ENCODE peak calls at places on chromosome 22, in nine cellular contexts. One of them, this sample, is unnamed.

GRCh38 chr22:38109391-38110000 is 988 bp downstream of the BAIAP2L2 start:
- DNase-seq in NB4: no peak
- DNase-seq in sigmoid colon: no peak
- DNase-seq in choroid plexus epithelial cell: no peak
- DNase-seq in CD8-positive, alpha-beta T cell: no peak
- DNase-seq in osteocyte: no peak
- DNase-seq in B cell: no peak
- DNase-seq in cardiac muscle cell: no peak
- DNase-seq in type B pancreatic cell: peak
- DNase-seq in this sample: no peak

GRCh38 chr22:46031066-46031465 is 54.1 kb upstream of the WNT7B start:
- DNase-seq in NB4: no peak
- DNase-seq in sigmoid colon: peak
- DNase-seq in choroid plexus epithelial cell: no peak
- DNase-seq in CD8-positive, alpha-beta T cell: no peak
- DNase-seq in osteocyte: no peak
- DNase-seq in B cell: no peak
- DNase-seq in cardiac muscle cell: no peak
- DNase-seq in type B pancreatic cell: no peak
- DNase-seq in this sample: no peak

GRCh38 chr22:35467788-35468187 is 67.8 kb downstream of the MCM5 start:
- DNase-seq in NB4: no peak
- DNase-seq in sigmoid colon: peak
- DNase-seq in choroid plexus epithelial cell: peak
- DNase-seq in CD8-positive, alpha-beta T cell: no peak
- DNase-seq in osteocyte: no peak
- DNase-seq in B cell: no peak
- DNase-seq in cardiac muscle cell: peak
- DNase-seq in type B pancreatic cell: no peak
- DNase-seq in this sample: no peak

GRCh38 chr22:12613199-12613598 is 2914.8 kb upstream of the OR11H1 start:
- DNase-seq in NB4: no peak
- DNase-seq in sigmoid colon: no peak
- DNase-seq in choroid plexus epithelial cell: no peak
- DNase-seq in CD8-positive, alpha-beta T cell: no peak
- DNase-seq in osteocyte: no peak
- DNase-seq in B cell: no peak
- DNase-seq in cardiac muscle cell: no peak
- DNase-seq in type B pancreatic cell: no peak
- DNase-seq in this sample: no peak

GRCh38 chr22:33882991-33883390 is 37.3 kb downstream of the LARGE1 start:
- DNase-seq in NB4: peak
- DNase-seq in sigmoid colon: no peak
- DNase-seq in choroid plexus epithelial cell: no peak
- DNase-seq in CD8-positive, alpha-beta T cell: no peak
- DNase-seq in osteocyte: no peak
- DNase-seq in B cell: no peak
- DNase-seq in cardiac muscle cell: no peak
- DNase-seq in type B pancreatic cell: no peak
- DNase-seq in this sample: no peak

GRCh38 chr22:45338795-45339194 is 29.1 kb downstream of the FAM118A start:
- DNase-seq in NB4: no peak
- DNase-seq in sigmoid colon: no peak
- DNase-seq in choroid plexus epithelial cell: no peak
- DNase-seq in CD8-positive, alpha-beta T cell: no peak
- DNase-seq in osteocyte: no peak
- DNase-seq in B cell: no peak
- DNase-seq in cardiac muscle cell: no peak
- DNase-seq in type B pancreatic cell: no peak
- DNase-seq in this sample: no peak

GRCh38 chr22:28188480-28188879 is 269.4 kb upstream of the PITPNB start:
- DNase-seq in NB4: no peak
- DNase-seq in sigmoid colon: no peak
- DNase-seq in choroid plexus epithelial cell: no peak
- DNase-seq in CD8-positive, alpha-beta T cell: no peak
- DNase-seq in osteocyte: no peak
- DNase-seq in B cell: no peak
- DNase-seq in cardiac muscle cell: no peak
- DNase-seq in type B pancreatic cell: no peak
- DNase-seq in this sample: no peak

GRCh38 chr22:37012262-37012904 is 6.9 kb downstream of the TST start:
- DNase-seq in NB4: no peak
- DNase-seq in sigmoid colon: no peak
- DNase-seq in choroid plexus epithelial cell: no peak
- DNase-seq in CD8-positive, alpha-beta T cell: no peak
- DNase-seq in osteocyte: no peak
- DNase-seq in B cell: no peak
- DNase-seq in cardiac muscle cell: no peak
- DNase-seq in type B pancreatic cell: no peak
- DNase-seq in this sample: no peak

GRCh38 chr22:28978158-28978557 is 83.5 kb downstream of the C22orf31 start:
- DNase-seq in NB4: peak
- DNase-seq in sigmoid colon: no peak
- DNase-seq in choroid plexus epithelial cell: peak
- DNase-seq in CD8-positive, alpha-beta T cell: no peak
- DNase-seq in osteocyte: no peak
- DNase-seq in B cell: no peak
- DNase-seq in cardiac muscle cell: peak
- DNase-seq in type B pancreatic cell: no peak
- DNase-seq in this sample: no peak

GRCh38 chr22:19292262-19293230 is 1.0 kb upstream of the CLTCL1 start:
- DNase-seq in NB4: peak
- DNase-seq in sigmoid colon: no peak
- DNase-seq in choroid plexus epithelial cell: no peak
- DNase-seq in CD8-positive, alpha-beta T cell: no peak
- DNase-seq in osteocyte: peak
- DNase-seq in B cell: no peak
- DNase-seq in cardiac muscle cell: peak
- DNase-seq in type B pancreatic cell: peak
- DNase-seq in this sample: no peak

GRCh38 chr22:36077261-36077660 is 48.6 kb upstream of the RBFOX2 start:
- DNase-seq in NB4: no peak
- DNase-seq in sigmoid colon: no peak
- DNase-seq in choroid plexus epithelial cell: no peak
- DNase-seq in CD8-positive, alpha-beta T cell: no peak
- DNase-seq in osteocyte: no peak
- DNase-seq in B cell: no peak
- DNase-seq in cardiac muscle cell: no peak
- DNase-seq in type B pancreatic cell: no peak
- DNase-seq in this sample: no peak

GRCh38 chr22:32868928-32869327 is 67.4 kb downstream of the TIMP3 start:
- DNase-seq in NB4: peak
- DNase-seq in sigmoid colon: no peak
- DNase-seq in choroid plexus epithelial cell: no peak
- DNase-seq in CD8-positive, alpha-beta T cell: no peak
- DNase-seq in osteocyte: no peak
- DNase-seq in B cell: no peak
- DNase-seq in cardiac muscle cell: no peak
- DNase-seq in type B pancreatic cell: no peak
- DNase-seq in this sample: no peak

GRCh38 chr22:37330200-37331033 is 48.1 kb downstream of the CYTH4 start:
- DNase-seq in NB4: peak
- DNase-seq in sigmoid colon: no peak
- DNase-seq in choroid plexus epithelial cell: peak
- DNase-seq in CD8-positive, alpha-beta T cell: no peak
- DNase-seq in osteocyte: no peak
- DNase-seq in B cell: no peak
- DNase-seq in cardiac muscle cell: peak
- DNase-seq in type B pancreatic cell: no peak
- DNase-seq in this sample: peak

GRCh38 chr22:36573815-36574350 is 44.9 kb upstream of the EIF3D start:
- DNase-seq in NB4: no peak
- DNase-seq in sigmoid colon: no peak
- DNase-seq in choroid plexus epithelial cell: no peak
- DNase-seq in CD8-positive, alpha-beta T cell: no peak
- DNase-seq in osteocyte: no peak
- DNase-seq in B cell: no peak
- DNase-seq in cardiac muscle cell: no peak
- DNase-seq in type B pancreatic cell: no peak
- DNase-seq in this sample: no peak

GRCh38 chr22:29095459-29095858 is 22.6 kb downstream of the KREMEN1 start:
- DNase-seq in NB4: no peak
- DNase-seq in sigmoid colon: no peak
- DNase-seq in choroid plexus epithelial cell: no peak
- DNase-seq in CD8-positive, alpha-beta T cell: no peak
- DNase-seq in osteocyte: no peak
- DNase-seq in B cell: no peak
- DNase-seq in cardiac muscle cell: no peak
- DNase-seq in type B pancreatic cell: no peak
- DNase-seq in this sample: no peak

GRCh38 chr22:32518848-32519247 is 44.2 kb downstream of the FBXO7 start:
- DNase-seq in NB4: peak
- DNase-seq in sigmoid colon: no peak
- DNase-seq in choroid plexus epithelial cell: no peak
- DNase-seq in CD8-positive, alpha-beta T cell: no peak
- DNase-seq in osteocyte: no peak
- DNase-seq in B cell: no peak
- DNase-seq in cardiac muscle cell: no peak
- DNase-seq in type B pancreatic cell: no peak
- DNase-seq in this sample: no peak

GRCh38 chr22:43884600-43885318 is 7.1 kb downstream of the PNPLA5 start:
- DNase-seq in NB4: peak
- DNase-seq in sigmoid colon: peak
- DNase-seq in choroid plexus epithelial cell: peak
- DNase-seq in CD8-positive, alpha-beta T cell: peak
- DNase-seq in osteocyte: no peak
- DNase-seq in B cell: peak
- DNase-seq in cardiac muscle cell: peak
- DNase-seq in type B pancreatic cell: no peak
- DNase-seq in this sample: peak

GRCh38 chr22:20931126-20931654 is 14.0 kb downstream of the CRKL start:
- DNase-seq in NB4: no peak
- DNase-seq in sigmoid colon: no peak
- DNase-seq in choroid plexus epithelial cell: no peak
- DNase-seq in CD8-positive, alpha-beta T cell: no peak
- DNase-seq in osteocyte: no peak
- DNase-seq in B cell: no peak
- DNase-seq in cardiac muscle cell: no peak
- DNase-seq in type B pancreatic cell: no peak
- DNase-seq in this sample: no peak
- TF ChIP-seq CTCF in NB4: no peak
- TF ChIP-seq CTCF in sigmoid colon: no peak
- TF ChIP-seq CTCF in choroid plexus epithelial cell: no peak
- TF ChIP-seq CTCF in CD8-positive, alpha-beta T cell: no peak
- TF ChIP-seq CTCF in osteocyte: no peak
- TF ChIP-seq CTCF in B cell: no peak
- TF ChIP-seq CTCF in cardiac muscle cell: no peak
- TF ChIP-seq CTCF in type B pancreatic cell: no peak
- TF ChIP-seq CTCF in this sample: no peak

DNA sequence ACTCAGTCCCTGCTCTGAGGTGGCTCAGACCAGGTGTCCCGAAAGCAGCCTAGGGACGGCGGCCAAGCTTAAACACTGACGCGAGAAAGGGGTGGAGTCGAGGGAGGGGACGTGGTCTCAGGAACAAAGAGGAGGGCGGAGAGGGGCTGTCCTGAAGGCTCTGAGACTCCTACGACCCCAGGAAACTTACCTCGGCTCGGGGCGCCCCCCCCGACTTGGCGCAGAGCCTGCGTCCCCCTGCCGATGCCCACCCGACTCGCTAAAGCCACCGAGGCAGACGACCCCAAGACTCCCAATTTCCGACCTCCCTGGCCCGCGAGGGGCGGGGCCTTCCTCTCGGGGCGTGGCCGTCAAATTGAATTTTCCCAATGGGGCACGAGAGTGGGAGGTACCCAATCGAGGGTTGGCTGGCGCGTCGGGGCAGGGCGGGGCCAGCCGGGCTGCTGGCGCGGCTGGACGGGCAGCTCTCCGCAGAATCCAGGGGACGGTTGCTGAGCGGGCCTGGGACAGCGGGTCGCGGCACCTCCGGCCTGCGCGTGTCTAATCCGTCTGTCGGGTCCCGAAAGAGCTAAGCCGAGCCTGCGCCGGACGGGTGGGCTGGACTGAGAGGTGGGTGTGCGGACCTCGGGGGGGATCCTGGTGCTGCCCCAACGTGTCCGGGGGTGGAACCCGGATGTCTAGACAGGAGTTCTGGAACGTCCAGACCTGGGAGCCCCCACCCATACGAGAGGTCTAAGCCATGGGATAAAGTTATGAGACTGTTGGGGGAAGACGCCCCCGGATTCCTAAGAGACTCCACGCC is at the start of gene SMTN:
- DNase-seq in NB4: peak
- DNase-seq in sigmoid colon: peak
- DNase-seq in choroid plexus epithelial cell: peak
- DNase-seq in CD8-positive, alpha-beta T cell: peak
- DNase-seq in osteocyte: peak
- DNase-seq in B cell: peak
- DNase-seq in cardiac muscle cell: peak
- DNase-seq in type B pancreatic cell: peak
- DNase-seq in this sample: peak
- TF ChIP-seq CTCF in NB4: no peak
- TF ChIP-seq CTCF in sigmoid colon: no peak
- TF ChIP-seq CTCF in choroid plexus epithelial cell: no peak
- TF ChIP-seq CTCF in CD8-positive, alpha-beta T cell: no peak
- TF ChIP-seq CTCF in osteocyte: no peak
- TF ChIP-seq CTCF in B cell: no peak
- TF ChIP-seq CTCF in cardiac muscle cell: peak
- TF ChIP-seq CTCF in type B pancreatic cell: no peak
- TF ChIP-seq CTCF in this sample: no peak

DNA sequence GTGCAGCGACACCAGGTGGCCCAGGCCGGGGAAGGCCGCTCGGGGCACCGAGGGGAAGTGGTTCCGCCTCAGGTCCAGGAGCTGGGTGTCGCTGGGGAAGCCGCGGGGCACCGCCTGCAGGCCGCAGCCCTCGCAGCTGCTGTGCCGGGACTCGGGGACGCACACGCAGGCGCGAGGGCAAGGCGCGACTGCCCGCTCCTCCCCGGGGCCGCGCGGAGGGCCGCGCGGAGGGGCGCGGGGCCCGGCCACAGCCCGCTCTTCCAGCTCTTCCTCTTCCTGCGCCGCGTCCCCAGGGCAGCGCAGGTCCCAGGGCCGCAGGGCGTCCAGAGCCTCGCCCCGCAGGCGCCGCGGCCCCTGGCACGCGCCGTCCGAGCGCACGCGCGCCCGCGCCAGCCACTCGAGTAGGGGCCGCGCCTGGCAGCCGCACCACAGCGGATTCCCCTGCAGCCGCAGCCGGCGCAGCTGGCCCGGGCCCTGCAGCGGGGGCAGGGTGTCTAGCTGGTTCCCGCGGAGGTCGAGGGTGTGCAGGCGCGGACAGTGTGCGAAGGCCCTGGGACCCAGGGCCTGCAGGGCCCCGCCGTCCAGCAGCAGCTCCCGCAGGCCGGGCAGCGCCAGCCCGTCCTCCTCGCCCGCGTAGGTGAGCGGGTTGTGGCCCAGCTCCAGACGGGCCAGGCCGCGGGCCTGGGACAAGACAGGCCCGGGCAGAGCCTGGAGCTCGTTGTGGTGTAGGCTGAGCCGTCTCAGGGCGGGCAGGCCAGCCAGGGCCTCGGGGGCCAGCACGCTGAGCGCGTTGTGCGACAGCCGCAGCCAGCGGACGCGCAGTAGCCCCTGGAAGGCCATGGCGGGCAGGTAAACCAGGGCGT is 2.8 kb downstream of the CHADL start:
- DNase-seq in NB4: peak
- DNase-seq in sigmoid colon: peak
- DNase-seq in choroid plexus epithelial cell: peak
- DNase-seq in CD8-positive, alpha-beta T cell: peak
- DNase-seq in osteocyte: no peak
- DNase-seq in B cell: peak
- DNase-seq in cardiac muscle cell: peak
- DNase-seq in type B pancreatic cell: no peak
- DNase-seq in this sample: peak
- TF ChIP-seq CTCF in NB4: peak
- TF ChIP-seq CTCF in sigmoid colon: no peak
- TF ChIP-seq CTCF in choroid plexus epithelial cell: peak
- TF ChIP-seq CTCF in CD8-positive, alpha-beta T cell: peak
- TF ChIP-seq CTCF in osteocyte: peak
- TF ChIP-seq CTCF in B cell: peak
- TF ChIP-seq CTCF in cardiac muscle cell: peak
- TF ChIP-seq CTCF in type B pancreatic cell: peak
- TF ChIP-seq CTCF in this sample: peak

GRCh38 chr22:30435674-30436126 is 10.1 kb downstream of the MTFP1 start:
- DNase-seq in NB4: no peak
- DNase-seq in sigmoid colon: no peak
- DNase-seq in choroid plexus epithelial cell: no peak
- DNase-seq in CD8-positive, alpha-beta T cell: peak
- DNase-seq in osteocyte: no peak
- DNase-seq in B cell: peak
- DNase-seq in cardiac muscle cell: no peak
- DNase-seq in type B pancreatic cell: no peak
- DNase-seq in this sample: no peak
- TF ChIP-seq CTCF in NB4: no peak
- TF ChIP-seq CTCF in sigmoid colon: no peak
- TF ChIP-seq CTCF in choroid plexus epithelial cell: no peak
- TF ChIP-seq CTCF in CD8-positive, alpha-beta T cell: peak
- TF ChIP-seq CTCF in osteocyte: no peak
- TF ChIP-seq CTCF in B cell: no peak
- TF ChIP-seq CTCF in cardiac muscle cell: no peak
- TF ChIP-seq CTCF in type B pancreatic cell: no peak
- TF ChIP-seq CTCF in this sample: peak

This sample was measured in GM10248.